ENCODE peak calls at places on chromosomes 16 and 17, in six cellular contexts. One of them, this sample, is unnamed.

GRCh38 chr17:42246515-42246914 is 29.7 kb downstream of the STAT5B start:
- DNase-seq in ascending aorta: no peak
- DNase-seq in activated T-helper 1 cell treated with anti-CD3 and anti-CD28 coated beads, Interleukin-2, amount 50 U/mL, for 16 hours: no peak
- DNase-seq in hippocampal formation: no peak
- DNase-seq in NCI-H2029: no peak
- DNase-seq in KG1: no peak
- DNase-seq in this sample: no peak

GRCh38 chr17:46763416-46763815 is 55.1 kb downstream of the WNT3 start:
- DNase-seq in ascending aorta: no peak
- DNase-seq in hippocampal formation: no peak
- DNase-seq in NCI-H2029: no peak
- DNase-seq in activated T-helper 1 cell treated with anti-CD3 and anti-CD28 coated beads, Interleukin-2, amount 50 U/mL, for 16 hours: no peak
- DNase-seq in KG1: no peak
- DNase-seq in this sample: no peak

GRCh38 chr17:80118601-80119270 is 17.4 kb downstream of the GAA start:
- DNase-seq in hippocampal formation: no peak
- DNase-seq in NCI-H2029: no peak
- DNase-seq in activated T-helper 1 cell treated with anti-CD3 and anti-CD28 coated beads, Interleukin-2, amount 50 U/mL, for 16 hours: no peak
- DNase-seq in ascending aorta: no peak
- DNase-seq in KG1: no peak
- DNase-seq in this sample: no peak

GRCh38 chr16:25065899-25066298 is 45.6 kb upstream of the LCMT1 start:
- DNase-seq in KG1: no peak
- DNase-seq in ascending aorta: no peak
- DNase-seq in activated T-helper 1 cell treated with anti-CD3 and anti-CD28 coated beads, Interleukin-2, amount 50 U/mL, for 16 hours: no peak
- DNase-seq in NCI-H2029: no peak
- DNase-seq in hippocampal formation: no peak
- DNase-seq in this sample: no peak

GRCh38 chr16:381788-382717 is at the start of gene PGAP6:
- DNase-seq in NCI-H2029: peak; percentile 45
- DNase-seq in activated T-helper 1 cell treated with anti-CD3 and anti-CD28 coated beads, Interleukin-2, amount 50 U/mL, for 16 hours: peak; percentile 27
- DNase-seq in ascending aorta: no peak
- DNase-seq in hippocampal formation: peak; percentile 69
- DNase-seq in KG1: peak; percentile 39
- DNase-seq in this sample: peak; percentile 96

GRCh38 chr16:132120-132519 is 6.4 kb downstream of the NPRL3 start:
- DNase-seq in KG1: no peak
- DNase-seq in ascending aorta: no peak
- DNase-seq in activated T-helper 1 cell treated with anti-CD3 and anti-CD28 coated beads, Interleukin-2, amount 50 U/mL, for 16 hours: no peak
- DNase-seq in NCI-H2029: no peak
- DNase-seq in hippocampal formation: no peak
- DNase-seq in this sample: no peak

GRCh38 chr17:32487460-32488176 is 825 bp downstream of the CDK5R1 start:
- DNase-seq in ascending aorta: no peak
- DNase-seq in activated T-helper 1 cell treated with anti-CD3 and anti-CD28 coated beads, Interleukin-2, amount 50 U/mL, for 16 hours: no peak
- DNase-seq in hippocampal formation: no peak
- DNase-seq in KG1: no peak
- DNase-seq in NCI-H2029: no peak
- DNase-seq in this sample: peak; percentile 51

GRCh38 chr17:81322271-81323082 is 27.4 kb upstream of the SLC38A10 start:
- DNase-seq in NCI-H2029: no peak
- DNase-seq in activated T-helper 1 cell treated with anti-CD3 and anti-CD28 coated beads, Interleukin-2, amount 50 U/mL, for 16 hours: no peak
- DNase-seq in KG1: no peak
- DNase-seq in ascending aorta: no peak
- DNase-seq in hippocampal formation: no peak
- DNase-seq in this sample: peak; percentile 76

GRCh38 chr16:89364603-89365002 is 125.8 kb downstream of the ANKRD11 start:
- DNase-seq in hippocampal formation: no peak
- DNase-seq in NCI-H2029: no peak
- DNase-seq in KG1: no peak
- DNase-seq in activated T-helper 1 cell treated with anti-CD3 and anti-CD28 coated beads, Interleukin-2, amount 50 U/mL, for 16 hours: no peak
- DNase-seq in ascending aorta: no peak
- DNase-seq in this sample: peak; percentile 43

GRCh38 chr17:47210105-47210504 is 957 bp downstream of the MYL4 start:
- DNase-seq in activated T-helper 1 cell treated with anti-CD3 and anti-CD28 coated beads, Interleukin-2, amount 50 U/mL, for 16 hours: no peak
- DNase-seq in ascending aorta: no peak
- DNase-seq in hippocampal formation: no peak
- DNase-seq in NCI-H2029: no peak
- DNase-seq in KG1: no peak
- DNase-seq in this sample: no peak

GRCh38 chr17:74758846-74759163 is 10.4 kb downstream of the NHERF1 start:
- DNase-seq in ascending aorta: no peak
- DNase-seq in KG1: no peak
- DNase-seq in NCI-H2029: no peak
- DNase-seq in activated T-helper 1 cell treated with anti-CD3 and anti-CD28 coated beads, Interleukin-2, amount 50 U/mL, for 16 hours: no peak
- DNase-seq in hippocampal formation: no peak
- DNase-seq in this sample: peak; percentile 64

GRCh38 chr16:63614421-63614820 is 1507.4 kb downstream of the CDH11 start:
- DNase-seq in hippocampal formation: no peak
- DNase-seq in ascending aorta: no peak
- DNase-seq in NCI-H2029: no peak
- DNase-seq in KG1: no peak
- DNase-seq in activated T-helper 1 cell treated with anti-CD3 and anti-CD28 coated beads, Interleukin-2, amount 50 U/mL, for 16 hours: no peak
- DNase-seq in this sample: no peak

GRCh38 chr16:64751906-64752305 is 370.0 kb downstream of the CDH11 start:
- DNase-seq in NCI-H2029: no peak
- DNase-seq in KG1: no peak
- DNase-seq in activated T-helper 1 cell treated with anti-CD3 and anti-CD28 coated beads, Interleukin-2, amount 50 U/mL, for 16 hours: no peak
- DNase-seq in ascending aorta: no peak
- DNase-seq in hippocampal formation: no peak
- DNase-seq in this sample: peak; percentile 81